ENCODE peak calls at places on chromosomes 1 and 21, in seven cellular contexts. W is suprapubic skin, Z is lower lobe of right lung, B is GM12865, N is endothelial cell, O is Calu3, A is prostate gland. L is an unnamed sample.
A peak's percentile ranks its signal among the peaks of the same experiment; 100 is the strongest.

GRCh38 chr1:79859212-79859948 is 852.9 kb upstream of the ADGRL4 start:
- DNase-seq in W (no peak), Z (no peak), B (no peak), N (no peak), O (no peak), A (no peak), L (no peak)

GRCh38 chr1:1610796-1611597 is 4.3 kb upstream of the MIB2 start:
- DNase-seq in W (no peak), Z (peak; percentile 55), B (no peak), N (peak; percentile 17), O (no peak), A (no peak), L (no peak)

GRCh38 chr1:157512036-157512969 is 40.0 kb downstream of the FCRL5 start:
- DNase-seq in W (no peak), Z (no peak), B (peak; percentile 70), N (no peak), O (no peak), A (no peak), L (no peak)

GRCh38 chr1:184053881-184054280 is 2.4 kb downstream of the TSEN15 start:
- DNase-seq in W (no peak), Z (no peak), B (no peak), N (no peak), O (no peak), A (no peak), L (no peak)

GRCh38 chr1:66176012-66176715 is 357.8 kb upstream of the SGIP1 start:
- DNase-seq in W (no peak), Z (no peak), B (no peak), N (no peak), O (no peak), A (no peak), L (no peak)

GRCh38 chr1:23177438-23178380 is 9.1 kb upstream of the LUZP1 start:
- DNase-seq in W (peak; percentile 88), Z (peak; percentile 80), B (peak; percentile 87), N (peak; percentile 94), O (peak; percentile 58), A (peak; percentile 64), L (peak; percentile 63)

GRCh38 chr1:239125027-239125426 is 261.3 kb upstream of the CHRM3 start:
- DNase-seq in W (no peak), Z (no peak), B (no peak), N (no peak), O (no peak), A (no peak), L (no peak)

GRCh38 chr1:228004331-228004871 is 2.4 kb upstream of the WNT3A start:
- DNase-seq in W (peak; percentile 52), Z (peak; percentile 49), B (peak; percentile 54), N (no peak), O (peak; percentile 48), A (no peak), L (no peak)

GRCh38 chr1:91725961-91726704 is 159.8 kb downstream of the TGFBR3 start:
- DNase-seq in W (no peak), Z (no peak), B (no peak), N (no peak), O (no peak), A (no peak), L (no peak)

GRCh38 chr21:36207577-36208320 is 51.1 kb downstream of the DOP1B start:
- DNase-seq in W (no peak), Z (no peak), B (peak; percentile 13), N (no peak), O (no peak), A (no peak), L (no peak)

GRCh38 chr1:43340559-43340958 is 2.9 kb downstream of the MPL start:
- DNase-seq in W (no peak), Z (no peak), B (no peak), N (no peak), O (no peak), A (no peak), L (no peak)

GRCh38 chr1:43423672-43424550 is 29.8 kb downstream of the HYI start:
- DNase-seq in W (no peak), Z (no peak), B (no peak), N (no peak), O (peak; percentile 13), A (no peak), L (no peak)

GRCh38 chr1:154993572-154994268 is at the start of gene LENEP:
- DNase-seq in W (no peak), Z (peak; percentile 25), B (no peak), N (no peak), O (no peak), A (no peak), L (no peak)

DNA sequence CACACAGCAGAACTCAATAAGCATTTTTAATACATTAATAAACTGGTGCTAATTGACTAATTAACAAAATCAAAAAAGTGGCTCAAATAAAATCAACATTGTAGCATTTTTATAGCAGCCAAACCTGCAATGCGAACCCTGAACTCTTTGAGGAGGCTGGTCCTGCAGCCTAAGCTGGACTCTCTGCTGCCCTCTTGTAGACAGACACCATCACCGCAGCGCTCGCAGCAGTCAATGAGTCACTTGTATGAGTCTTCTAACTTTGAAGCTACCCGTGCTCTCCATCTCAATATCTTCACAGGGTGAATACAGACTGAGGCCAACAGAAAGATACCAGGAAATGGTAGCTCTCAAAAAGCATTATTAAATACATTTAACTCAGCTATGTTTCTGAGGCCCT is 9.7 kb upstream of the KRTAP7-1 start:
- DNase-seq in W (no peak), Z (no peak), B (peak; percentile 40), N (peak; percentile 60), O (no peak), A (no peak), L (peak; percentile 33)
- TF ChIP-seq CTCF in W (peak; percentile 23), Z (no peak), B (peak; percentile 42), N (peak; percentile 65), O (no peak), A (no peak), L (peak; percentile 75)

DNA sequence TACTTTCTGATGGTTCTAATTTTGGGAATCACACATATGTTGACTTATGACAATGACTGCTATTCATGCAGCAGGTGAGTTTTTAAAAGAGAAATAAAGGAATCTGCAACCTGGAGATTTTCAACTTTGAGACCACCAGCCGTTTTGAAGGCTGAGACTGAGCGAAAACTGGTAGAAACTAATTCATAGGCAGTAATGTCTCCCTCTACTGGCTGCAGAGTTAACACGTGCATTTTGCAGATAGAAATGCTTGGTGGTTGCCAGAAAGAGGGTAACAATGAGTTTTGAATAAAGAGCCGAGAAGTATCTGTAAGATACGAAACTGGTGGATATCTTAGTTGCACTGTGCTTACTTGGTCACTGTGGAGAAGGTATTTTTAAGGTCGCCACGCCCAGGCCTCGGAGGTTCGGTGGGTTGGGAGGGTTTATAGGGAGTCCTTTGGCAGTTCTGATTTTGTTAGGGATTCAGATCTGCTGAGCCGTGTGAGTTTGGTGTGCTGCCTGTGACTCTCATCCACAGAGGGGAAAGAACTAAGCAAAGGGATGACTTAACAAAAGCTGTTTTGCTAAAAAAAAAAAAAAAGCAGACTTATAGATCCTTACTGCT is 83.0 kb downstream of the RYR2 start:
- DNase-seq in W (no peak), Z (no peak), B (peak; percentile 10), N (peak; percentile 21), O (no peak), A (no peak), L (no peak)
- TF ChIP-seq CTCF in W (no peak), Z (no peak), B (peak; percentile 44), N (peak; percentile 58), O (no peak), A (no peak), L (peak; percentile 55)

GRCh38 chr1:234610582-234611152 is 689 bp upstream of the IRF2BP2 start:
- DNase-seq in W (peak; percentile 97), Z (peak; percentile 98), B (peak; percentile 94), N (peak; percentile 81), O (peak; percentile 96), A (peak; percentile 93), L (peak; percentile 76)

GRCh38 chr1:234612352-234613127 is 2.6 kb upstream of the IRF2BP2 start:
- DNase-seq in W (peak; percentile 96), Z (peak; percentile 91), B (peak; percentile 86), N (no peak), O (peak; percentile 97), A (peak; percentile 90), L (peak; percentile 51)

GRCh38 chr1:234610061-234610581 is at the start of gene IRF2BP2:
- DNase-seq in W (peak; percentile 86), Z (peak; percentile 90), B (peak; percentile 94), N (peak; percentile 84), O (peak; percentile 92), A (peak; percentile 81), L (peak; percentile 69)

GRCh38 chr1:234611799-234612351 is 1.9 kb upstream of the IRF2BP2 start:
- DNase-seq in W (peak; percentile 86), Z (peak; percentile 71), B (peak; percentile 58), N (no peak), O (peak; percentile 58), A (no peak), L (no peak)

DNA sequence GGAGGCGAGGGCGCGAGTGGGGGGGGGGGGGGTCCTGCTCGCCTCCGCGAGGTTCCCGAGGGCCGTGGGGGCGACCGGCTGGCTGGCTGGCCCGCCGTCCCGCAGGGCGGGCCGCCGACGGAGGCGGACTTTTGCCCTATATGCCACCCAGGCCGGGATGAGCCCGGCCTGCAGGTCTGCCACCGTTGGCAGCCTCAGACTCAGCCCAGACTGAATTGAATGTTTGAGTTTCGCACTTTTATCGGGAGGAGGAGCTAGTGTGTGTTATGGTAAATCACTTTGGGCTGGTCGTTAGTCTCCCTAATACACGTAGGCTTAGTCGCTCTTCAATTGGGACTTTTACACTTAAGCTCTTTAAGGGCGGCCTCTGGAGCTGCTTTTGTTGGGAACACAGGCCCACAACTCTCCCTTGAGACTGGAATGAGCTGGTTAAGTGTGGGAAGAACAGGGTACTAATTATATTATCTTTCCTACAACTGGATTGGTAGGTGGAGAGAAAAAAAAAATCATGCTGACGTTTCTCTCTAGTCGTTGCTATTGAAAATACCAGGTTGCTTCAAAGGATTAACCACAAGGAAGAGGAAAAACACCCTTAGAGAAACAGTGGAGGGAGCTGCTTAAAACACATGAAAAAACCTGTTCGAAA is 1.3 kb upstream of the IRF2BP2 start:
- DNase-seq in W (no peak), Z (no peak), B (peak; percentile 86), N (no peak), O (no peak), A (peak; percentile 73), L (no peak)
- TF ChIP-seq CTCF in W (no peak), Z (no peak), B (no peak), N (peak; percentile 2), O (no peak), A (no peak), L (no peak)

GRCh38 chr1:67801903-67802302 is 31.4 kb downstream of the GNG12 start:
- DNase-seq in W (no peak), Z (no peak), B (no peak), N (no peak), O (no peak), A (no peak), L (no peak)

GRCh38 chr1:67807282-67807681 is 26.0 kb downstream of the GNG12 start:
- DNase-seq in W (no peak), Z (no peak), B (no peak), N (no peak), O (no peak), A (no peak), L (no peak)

GRCh38 chr1:67802565-67802964 is 30.7 kb downstream of the GNG12 start:
- DNase-seq in W (no peak), Z (no peak), B (no peak), N (no peak), O (no peak), A (no peak), L (no peak)

GRCh38 chr1:67803380-67804279 is 29.6 kb downstream of the GNG12 start:
- DNase-seq in W (no peak), Z (no peak), B (no peak), N (no peak), O (no peak), A (no peak), L (no peak)

DNA sequence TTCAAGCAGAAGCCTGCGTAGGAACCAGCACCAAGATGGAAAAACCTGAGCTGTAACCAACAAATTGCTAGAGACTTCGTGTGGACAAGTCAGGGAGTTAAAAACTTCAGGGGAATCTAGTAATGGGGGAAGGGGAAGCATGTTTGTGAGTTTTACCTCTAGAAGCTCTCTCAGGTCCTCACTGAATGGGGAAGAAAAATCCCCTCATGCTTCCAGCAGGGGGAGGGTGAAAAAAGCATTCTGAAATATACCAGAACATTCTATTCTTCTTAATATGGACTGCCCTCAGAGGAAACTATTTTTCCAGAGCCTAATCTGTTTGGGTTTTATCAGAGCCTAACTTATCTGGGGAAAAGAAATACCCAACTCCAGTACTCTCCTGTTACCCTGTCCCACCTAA is 28.6 kb downstream of the GNG12 start:
- DNase-seq in W (no peak), Z (no peak), B (no peak), N (no peak), O (no peak), A (no peak), L (no peak)
- TF ChIP-seq CTCF in W (no peak), Z (no peak), B (no peak), N (peak; percentile 12), O (no peak), A (no peak), L (peak; percentile 24)